ENCODE peak calls at places on chromosomes 2 and 18, in ten cellular contexts. V is fibroblast of lung, R is ovary, O is pancreas, A is neuronal stem cell, M is DND-41, I is Panc1, F is tibial nerve, D is breast epithelium, Q is transverse colon. E is an unnamed sample.

GRCh38 chr18:23963443-23964185 is 50.9 kb upstream of the TTC39C start:
- DNase-seq in V (peak; percentile 24), F (no peak), A (no peak), R (no peak), M (no peak), I (no peak), D (no peak), O (no peak), Q (no peak), E (no peak)

GRCh38 chr2:43399515-43400245 is 173.3 kb upstream of the ZFP36L2 start:
- DNase-seq in I (no peak), A (no peak), R (no peak), M (no peak), F (no peak), Q (no peak), D (no peak), V (peak; percentile 94), O (no peak), E (no peak)

GRCh38 chr2:170002096-170002495 is 174.8 kb downstream of the UBR3 start:
- DNase-seq in Q (no peak), V (no peak), R (no peak), I (no peak), O (no peak), M (no peak), A (no peak), D (no peak), F (no peak), E (no peak)

GRCh38 chr2:127847926-127848325 is 10.0 kb downstream of the POLR2D start:
- DNase-seq in I (no peak), R (no peak), A (no peak), O (no peak), M (no peak), F (no peak), V (no peak), D (no peak), Q (no peak), E (no peak)

GRCh38 chr18:48825101-48825745 is 125.5 kb downstream of the SMAD7 start:
- DNase-seq in A (no peak), Q (no peak), V (no peak), F (no peak), I (no peak), O (no peak), M (no peak), D (peak; percentile 34), R (peak; percentile 9), E (no peak)

GRCh38 chr18:76633504-76634259 is 138.6 kb upstream of the ZNF516 start:
- DNase-seq in O (no peak), V (no peak), F (no peak), Q (no peak), A (no peak), I (no peak), R (no peak), M (no peak), D (no peak), E (no peak)

GRCh38 chr2:145813481-145813880 is 1293.6 kb upstream of the ZEB2 start:
- DNase-seq in A (no peak), I (no peak), F (no peak), M (no peak), V (no peak), R (no peak), D (no peak), O (no peak), Q (no peak), E (no peak)

GRCh38 chr2:60439219-60439974 is 114.1 kb downstream of the BCL11A start:
- DNase-seq in Q (peak; percentile 62), F (peak; percentile 17), M (no peak), R (no peak), D (no peak), I (peak; percentile 20), V (no peak), O (no peak), A (no peak), E (no peak)

GRCh38 chr18:79607361-79607930 is 72.2 kb upstream of the CTDP1 start:
- DNase-seq in R (no peak), A (no peak), Q (no peak), I (no peak), D (no peak), V (no peak), F (no peak), M (no peak), O (no peak), E (no peak)

GRCh38 chr2:50449306-50449705 is 582.6 kb downstream of the NRXN1 start:
- DNase-seq in Q (no peak), R (no peak), F (no peak), I (no peak), A (no peak), M (no peak), V (no peak), D (no peak), O (no peak), E (no peak)

GRCh38 chr2:133504566-133505505 is 63.4 kb downstream of the NCKAP5 start:
- DNase-seq in F (peak; percentile 21), A (no peak), Q (peak; percentile 60), D (peak; percentile 68), R (peak; percentile 49), I (no peak), O (peak; percentile 42), V (peak; percentile 25), M (no peak), E (no peak)

GRCh38 chr2:29655391-29656086 is 265.8 kb downstream of the ALK start:
- DNase-seq in O (no peak), V (no peak), R (no peak), F (no peak), A (no peak), Q (no peak), I (no peak), M (no peak), D (no peak), E (no peak)

GRCh38 chr2:8511868-8512612 is 169.8 kb upstream of the ID2 start:
- DNase-seq in I (no peak), Q (no peak), O (no peak), F (no peak), R (no peak), V (no peak), M (no peak), A (no peak), D (no peak), E (no peak)

GRCh38 chr2:74703373-74703772 is 49.3 kb downstream of the SEMA4F start:
- DNase-seq in D (no peak), F (no peak), A (no peak), M (no peak), Q (no peak), I (no peak), R (peak; percentile 14), V (peak; percentile 15), O (no peak), E (no peak)

GRCh38 chr2:42099431-42100173 is 51.8 kb downstream of the PKDCC start:
- DNase-seq in O (no peak), R (no peak), D (no peak), I (no peak), Q (no peak), M (no peak), A (no peak), F (no peak), V (no peak), E (no peak)

GRCh38 chr2:19857806-19858205 is 44.0 kb downstream of the TTC32 start:
- DNase-seq in R (no peak), V (no peak), I (no peak), Q (no peak), O (no peak), F (no peak), D (no peak), A (no peak), M (no peak), E (no peak)
- H3K27ac ChIP-seq in R (no peak overlapping the region), V (no peak overlapping the region), I (no peak overlapping the region), Q (no peak overlapping the region), O (no peak overlapping the region), F (no peak overlapping the region), D (no peak overlapping the region), A (no peak overlapping the region), M (no peak overlapping the region), E (no peak overlapping the region)

DNA sequence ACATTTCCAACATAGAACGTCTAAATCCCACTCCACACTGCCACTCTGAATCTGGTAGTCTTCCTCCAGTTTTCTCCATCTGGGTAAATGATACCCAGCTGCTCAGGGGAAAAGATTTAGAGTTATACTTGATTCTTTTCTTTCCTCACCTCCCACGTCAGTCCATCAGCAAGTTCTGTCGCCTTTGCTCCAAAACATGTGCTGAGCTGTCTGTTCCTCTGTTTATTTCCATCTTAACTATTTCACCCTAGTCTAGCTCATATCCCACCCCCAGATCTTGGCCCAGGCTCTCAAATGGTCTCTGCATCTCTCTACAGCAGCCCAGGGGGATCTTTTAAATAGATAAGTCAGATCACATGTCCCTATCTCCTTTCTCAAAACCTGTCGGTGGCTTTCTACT is 43.4 kb upstream of the GMCL1 start:
- DNase-seq in O (no peak), V (no peak), I (no peak), A (no peak), R (no peak), D (no peak), M (no peak), F (no peak), Q (no peak), E (no peak)
- H3K27ac ChIP-seq in O (no peak overlapping the region), V (no peak overlapping the region), I (no peak overlapping the region), A (no peak overlapping the region), R (no peak overlapping the region), D (no peak overlapping the region), M (no peak overlapping the region), F (no peak overlapping the region), Q (no peak overlapping the region), E (no peak overlapping the region)

GRCh38 chr18:42644729-42645131 is 470.8 kb downstream of the RIT2 start:
- DNase-seq in I (no peak), V (no peak), D (no peak), O (no peak), M (no peak), F (no peak), A (no peak), Q (no peak), R (no peak), E (no peak)
- H3K27ac ChIP-seq in I (no peak overlapping the region), V (no peak overlapping the region), D (no peak overlapping the region), O (no peak overlapping the region), M (no peak overlapping the region), F (no peak overlapping the region), A (no peak overlapping the region), Q (no peak overlapping the region), R (no peak overlapping the region), E (no peak overlapping the region)

DNA sequence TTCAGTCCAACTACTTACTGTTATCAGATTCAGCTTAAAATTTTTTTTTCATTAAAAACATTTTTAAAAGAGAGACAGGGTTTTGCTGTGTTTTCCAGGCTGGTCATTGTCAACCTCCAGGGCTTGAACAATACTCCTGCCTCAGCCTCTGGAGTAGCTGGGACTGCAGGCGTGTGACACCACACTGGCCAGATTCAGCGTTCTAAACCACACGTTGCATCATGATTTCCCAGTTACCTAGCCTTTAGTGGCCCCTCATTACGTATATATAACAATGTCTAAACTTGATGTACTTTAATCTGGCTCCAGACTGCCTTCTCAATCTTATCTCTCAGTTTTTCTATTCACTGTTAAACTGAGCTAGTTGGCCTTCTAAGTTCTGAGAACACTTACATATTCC is 89.6 kb downstream of the COMMD1 start:
- DNase-seq in F (no peak), D (no peak), V (peak; percentile 9), A (no peak), R (no peak), I (no peak), M (no peak), O (no peak), Q (no peak), E (no peak)
- H3K27ac ChIP-seq in F (no peak overlapping the region), D (no peak overlapping the region), V (no peak overlapping the region), A (no peak overlapping the region), R (no peak overlapping the region), I (no peak overlapping the region), M (no peak overlapping the region), O (no peak overlapping the region), Q (no peak overlapping the region), E (no peak overlapping the region)